ENCODE peak calls at places on chromosomes 5 and 9, in eight cellular contexts. U, R, O, I, D, H, Z and C are unnamed samples.

GRCh38 chr5:61931236-61931635 is 374.8 kb upstream of the KIF2A start:
- DNase-seq in H (peak), R (no peak), O (no peak), U (no peak), D (no peak), I (no peak), Z (no peak), C (no peak)

GRCh38 chr5:171336486-171337206 is 27.6 kb downstream of the TLX3 start:
- DNase-seq in D (no peak), Z (peak), I (peak), U (no peak), H (peak), R (peak), O (peak), C (peak)

GRCh38 chr9:134164879-134165278 is 515 bp upstream of the RNU6ATAC start:
- DNase-seq in D (no peak), R (no peak), Z (no peak), I (no peak), O (no peak), U (no peak), H (no peak), C (no peak)

GRCh38 chr9:16277471-16277870 is 593.0 kb downstream of the BNC2 start:
- DNase-seq in H (no peak), I (no peak), Z (no peak), O (no peak), D (peak), U (no peak), R (no peak), C (no peak)

GRCh38 chr5:135881244-135881643 is 14.4 kb downstream of the IL9 start:
- DNase-seq in H (no peak), O (no peak), I (no peak), Z (no peak), D (peak), R (no peak), U (no peak), C (no peak)

GRCh38 chr9:32340401-32340800 is 44.0 kb upstream of the ACO1 start:
- DNase-seq in D (no peak), R (no peak), I (no peak), O (no peak), H (no peak), Z (no peak), U (no peak), C (no peak)

GRCh38 chr5:163269624-163270023 is 167.8 kb upstream of the CCNG1 start:
- DNase-seq in D (no peak), I (no peak), O (no peak), U (no peak), H (no peak), R (no peak), Z (no peak), C (no peak)

GRCh38 chr9:750264-750967 is 91.1 kb upstream of the DMRT1 start:
- DNase-seq in D (no peak), Z (no peak), I (no peak), O (no peak), H (no peak), R (no peak), U (no peak), C (no peak)

GRCh38 chr9:89674667-89675402 is 70.0 kb downstream of the GADD45G start:
- DNase-seq in U (peak), R (peak), O (no peak), I (peak), Z (no peak), D (no peak), H (no peak), C (no peak)

GRCh38 chr9:131661954-131662621 is 77.8 kb downstream of the RAPGEF1 start:
- DNase-seq in H (no peak), D (no peak), O (no peak), I (no peak), R (no peak), Z (no peak), U (no peak), C (no peak)

GRCh38 chr9:3521961-3522360 is 3.8 kb downstream of the RFX3 start:
- DNase-seq in U (no peak), R (no peak), O (no peak), I (no peak), Z (no peak), H (no peak), D (no peak), C (no peak)

GRCh38 chr5:113682497-113683136 is 169.1 kb downstream of the YTHDC2 start:
- DNase-seq in H (peak), I (peak), D (no peak), O (peak), R (no peak), U (no peak), Z (no peak), C (peak)

GRCh38 chr5:17282283-17283120 is 65.1 kb downstream of the BASP1 start:
- DNase-seq in D (no peak), O (no peak), I (no peak), U (no peak), H (peak), R (no peak), Z (no peak), C (no peak)

GRCh38 chr5:151740958-151741373 is 17.5 kb downstream of the ATOX1 start:
- DNase-seq in D (no peak), I (peak), Z (no peak), H (peak), R (no peak), U (no peak), O (peak), C (peak)

GRCh38 chr9:81534138-81534865 is 155.0 kb downstream of the TLE1 start:
- DNase-seq in O (no peak), I (no peak), U (peak), R (no peak), H (no peak), D (no peak), Z (no peak), C (no peak)

GRCh38 chr5:172389578-172390112 is 64.7 kb downstream of the SH3PXD2B start:
- DNase-seq in H (no peak), R (no peak), Z (no peak), I (no peak), D (no peak), U (no peak), O (no peak), C (no peak)

GRCh38 chr9:100427366-100428263 is 672 bp downstream of the MSANTD3 start:
- DNase-seq in R (peak), Z (no peak), H (peak), D (peak), U (no peak), O (peak), I (peak), C (peak)

GRCh38 chr5:44389410-44389879 is at the start of gene FGF10:
- DNase-seq in O (no peak), I (peak), D (peak), U (peak), R (peak), Z (no peak), H (no peak), C (peak)

GRCh38 chr5:80082731-80083114 is 47.6 kb downstream of the THBS4 start:
- DNase-seq in D (peak), O (peak), U (peak), Z (peak), H (peak), R (peak), I (peak), C (peak)
- H3K4me3 ChIP-seq in D (peak), O (peak), U (no peak), Z (peak), H (peak), R (peak), I (peak), C (peak)

GRCh38 chr9:137028281-137029057 is 432 bp upstream of the ABCA2 start:
- DNase-seq in O (peak), D (no peak), I (peak), U (no peak), R (peak), Z (no peak), H (peak), C (peak)

GRCh38 chr9:137030006-137030405 is 1.9 kb downstream of the FUT7 start:
- DNase-seq in I (no peak), U (no peak), O (no peak), H (no peak), R (no peak), D (no peak), Z (no peak), C (no peak)

GRCh38 chr9:137030528-137030927 is 1.4 kb downstream of the FUT7 start:
- DNase-seq in O (no peak), R (no peak), Z (no peak), U (no peak), I (no peak), D (no peak), H (no peak), C (no peak)

GRCh38 chr9:137028013-137028280 is at the start of gene ABCA2:
- DNase-seq in O (no peak), R (no peak), Z (no peak), I (no peak), H (no peak), U (no peak), D (no peak), C (peak)

DNA sequence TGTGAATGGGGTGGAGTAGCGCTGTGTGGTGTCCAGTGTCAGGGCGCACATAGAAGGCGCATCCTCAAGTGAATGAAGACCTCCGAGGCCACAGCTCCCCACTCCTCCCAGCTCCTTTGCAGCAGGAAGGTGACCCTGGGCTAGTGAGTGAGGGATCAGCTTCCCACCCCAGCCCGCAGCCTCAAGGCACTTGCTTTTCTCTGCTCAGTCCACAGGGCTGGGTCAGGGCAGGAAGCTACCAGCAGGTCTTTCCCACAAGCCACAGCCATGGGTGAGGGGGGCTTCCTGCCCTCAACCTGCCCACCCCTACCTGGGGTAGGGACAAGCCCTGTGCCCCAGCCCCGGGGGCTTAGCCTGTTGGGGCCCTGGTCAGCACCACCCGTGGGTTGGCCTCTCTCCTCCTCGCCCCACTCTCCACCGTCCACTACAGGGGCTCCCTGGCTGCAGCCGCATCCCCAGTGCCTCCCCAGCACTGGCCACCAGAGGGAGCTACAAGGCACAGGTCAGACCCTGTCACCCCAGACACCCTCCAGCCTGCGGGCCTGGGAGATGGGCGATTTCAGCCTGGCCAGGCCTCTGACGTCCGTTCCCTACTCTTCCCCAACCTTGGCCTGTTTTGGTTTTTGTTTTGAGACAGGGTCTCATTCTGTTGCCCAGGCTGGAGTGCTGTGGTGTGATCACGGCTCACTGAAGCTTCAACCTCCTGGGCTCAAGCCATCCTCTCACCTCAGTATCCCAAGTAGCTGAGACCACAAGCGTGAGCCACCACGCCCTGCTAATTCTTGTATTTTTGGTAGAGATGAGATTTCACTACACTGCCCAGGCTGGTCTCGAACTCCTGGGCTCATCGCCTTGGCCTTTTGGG is 1.3 kb upstream of the ABCA2 start:
- DNase-seq in O (peak), D (peak), I (peak), Z (no peak), U (peak), R (peak), H (peak), C (peak)
- H3K4me3 ChIP-seq in O (peak), D (peak), I (no peak), Z (peak), U (peak), R (peak), H (no peak), C (no peak)

DNA sequence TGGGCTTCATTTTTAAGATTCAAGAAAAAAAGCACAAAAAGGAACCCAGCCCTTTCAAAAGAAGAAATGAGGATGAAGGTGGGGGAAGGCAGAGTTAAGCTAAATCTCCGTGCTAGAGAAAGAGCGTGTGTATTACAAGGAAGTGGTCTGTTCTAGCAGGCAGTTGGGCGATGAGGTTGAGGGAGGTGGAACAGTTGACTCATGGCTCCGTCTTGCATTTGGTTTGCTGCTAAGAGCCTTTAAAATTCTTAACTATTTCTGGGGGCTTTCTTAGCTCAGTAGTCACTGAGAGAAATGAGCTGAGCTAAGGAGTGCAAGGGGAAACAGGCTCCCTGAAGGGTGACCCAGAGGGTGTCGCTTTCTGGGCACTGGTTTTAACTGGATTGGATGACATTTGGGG is 117.4 kb downstream of the GCNT1 start:
- DNase-seq in I (peak), H (peak), O (peak), Z (no peak), U (no peak), D (peak), R (peak), C (peak)
- H3K4me3 ChIP-seq in I (no peak), H (no peak), O (no peak), Z (no peak), U (no peak), D (no peak), R (no peak), C (no peak)

DNA sequence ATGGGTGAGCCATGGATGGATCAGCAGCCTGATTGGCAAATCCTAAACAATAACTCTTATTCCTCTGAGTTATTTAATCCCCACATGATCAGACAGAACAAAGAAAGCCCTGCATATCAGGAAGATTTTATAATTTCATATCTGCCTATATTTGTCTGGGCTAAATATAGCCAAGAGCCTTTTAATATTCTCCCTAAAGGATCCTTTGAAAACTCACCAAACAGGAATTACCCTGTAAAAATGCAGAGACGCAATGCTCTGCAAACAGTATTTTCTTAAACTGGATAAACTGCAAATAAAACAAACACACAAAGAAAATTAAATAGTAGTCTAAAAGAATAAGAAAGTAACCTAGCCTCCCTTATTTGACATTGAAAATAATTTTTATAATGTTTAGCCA is 483.3 kb downstream of the ZNF608 start:
- DNase-seq in U (no peak), Z (peak), O (no peak), I (no peak), H (no peak), D (no peak), R (no peak), C (no peak)
- H3K4me3 ChIP-seq in U (no peak), Z (peak), O (no peak), I (no peak), H (no peak), D (no peak), R (no peak), C (no peak)

GRCh38 chr9:120714088-120714845 is at the start of gene MEGF9:
- DNase-seq in U (peak), D (peak), R (peak), Z (peak), I (peak), H (peak), O (peak), C (peak)

GRCh38 chr9:120716483-120716882 is 2.2 kb upstream of the MEGF9 start:
- DNase-seq in Z (no peak), D (no peak), R (no peak), U (no peak), H (no peak), I (no peak), O (no peak), C (no peak)

GRCh38 chr9:120717194-120717593 is 2.9 kb upstream of the MEGF9 start:
- DNase-seq in O (no peak), U (no peak), D (no peak), I (no peak), R (no peak), Z (no peak), H (no peak), C (no peak)

GRCh38 chr9:120714846-120715231 is 569 bp upstream of the MEGF9 start:
- DNase-seq in Z (no peak), D (no peak), H (no peak), O (no peak), R (peak), I (no peak), U (no peak), C (no peak)

DNA sequence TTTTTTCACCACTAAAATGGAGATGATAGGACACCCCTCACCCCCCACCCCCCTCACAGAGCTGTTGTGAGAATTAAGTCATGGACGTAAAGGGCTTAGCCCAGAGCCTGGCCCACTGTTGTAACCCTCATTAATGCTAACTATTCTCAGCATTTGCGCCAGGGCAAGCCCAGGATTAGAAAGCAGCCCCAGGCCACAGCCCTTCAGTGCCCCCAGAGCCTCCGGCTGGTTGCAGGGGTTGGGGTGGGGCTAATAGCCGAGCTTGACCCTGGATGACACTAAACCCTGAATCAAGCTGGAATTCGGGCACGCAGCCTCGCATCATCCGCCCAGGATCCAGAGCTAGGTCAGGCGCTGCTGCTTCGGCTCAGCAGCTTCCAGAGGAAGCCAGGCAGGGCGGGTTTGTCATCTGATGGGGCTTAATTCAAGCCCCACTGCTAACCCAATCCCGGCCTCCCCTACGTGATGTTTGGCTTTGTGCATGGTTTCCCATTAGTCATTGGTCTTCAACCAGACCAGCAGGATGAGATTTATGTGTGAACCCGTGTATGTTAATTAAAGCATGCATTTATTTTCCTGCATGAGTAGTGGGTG is 1.2 kb upstream of the MEGF9 start:
- DNase-seq in I (peak), D (no peak), O (peak), H (peak), Z (no peak), R (peak), U (peak), C (peak)
- H3K4me3 ChIP-seq in I (peak), D (peak), O (peak), H (peak), Z (peak), R (peak), U (peak), C (no peak)

GRCh38 chr5:80182802-80183645 is 72.8 kb downstream of the SERINC5 start:
- DNase-seq in H (no peak), R (no peak), Z (no peak), D (no peak), O (no peak), I (no peak), U (peak), C (no peak)
- H3K4me3 ChIP-seq in H (no peak), R (no peak), Z (no peak), D (no peak), O (no peak), I (no peak), U (no peak), C (no peak)

DNA sequence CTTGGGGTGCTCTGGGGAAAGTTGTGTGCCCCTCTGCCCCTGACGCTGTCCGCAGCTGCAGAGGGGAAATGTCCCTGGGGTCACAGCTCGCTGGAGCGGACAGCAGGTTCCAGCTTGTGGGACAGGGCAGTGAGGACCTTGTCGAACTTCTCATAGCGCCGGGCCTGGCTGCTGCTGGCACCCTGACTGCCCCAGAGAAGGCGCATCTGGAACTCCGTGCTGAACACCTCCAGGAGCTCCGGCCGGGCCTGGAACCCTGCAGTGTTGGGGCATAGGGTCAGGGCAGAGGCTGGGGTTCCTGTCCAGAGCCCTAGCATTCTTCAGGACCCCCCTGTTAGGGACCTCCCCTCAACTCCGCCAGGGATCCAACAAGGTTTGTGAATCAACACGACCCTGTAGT is 3.6 kb upstream of the TOR2A start:
- DNase-seq in U (no peak), D (no peak), O (no peak), I (no peak), R (no peak), H (no peak), Z (no peak), C (no peak)
- H3K4me3 ChIP-seq in U (no peak), D (no peak), O (no peak), I (no peak), R (no peak), H (no peak), Z (no peak), C (no peak)